ENCODE peak calls at places on chromosomes 6 and 20, in five cellular contexts. K is fibroblast of pulmonary artery, R is psoas muscle, Y is suprapubic skin, V is lower lobe of right lung. F is an unnamed sample.

GRCh38 chr6:132813173-132813856 is 1.1 kb upstream of the RPS12 start:
- DNase-seq in K (peak), R (peak), Y (no peak), V (peak), F (no peak)

GRCh38 chr6:34072727-34073126 is 73.2 kb downstream of the GRM4 start:
- DNase-seq in Y (no peak), K (no peak), R (no peak), V (no peak), F (no peak)

GRCh38 chr20:25316506-25317190 is 68.8 kb downstream of the PYGB start:
- DNase-seq in Y (no peak), R (no peak), V (peak), K (no peak), F (peak)

GRCh38 chr6:43263314-43264178 is 20.3 kb downstream of the TTBK1 start:
- DNase-seq in K (peak), V (peak), Y (no peak), R (peak), F (no peak)

GRCh38 chr20:8675896-8676295 is 393.0 kb upstream of the PLCB4 start:
- DNase-seq in K (no peak), Y (no peak), R (no peak), V (no peak), F (no peak)

GRCh38 chr6:156662025-156662445 is 115.1 kb upstream of the ARID1B start:
- DNase-seq in R (peak), V (no peak), K (no peak), Y (no peak), F (no peak)

GRCh38 chr20:64236137-64237088 is 19.1 kb upstream of the PCMTD2 start:
- DNase-seq in R (no peak), V (peak), Y (no peak), K (no peak), F (peak)

GRCh38 chr20:41005361-41005729 is 23.3 kb upstream of the TOP1 start:
- DNase-seq in Y (peak), K (peak), V (peak), R (peak), F (no peak)

GRCh38 chr6:75204222-75204958 is 1.5 kb downstream of the COL12A1 start:
- DNase-seq in R (peak), Y (peak), V (peak), K (peak), F (no peak)

GRCh38 chr6:118660218-118660569 is 8.8 kb upstream of the CEP85L start:
- DNase-seq in R (no peak), K (peak), V (no peak), Y (no peak), F (no peak)

GRCh38 chr6:148535976-148536375 is 193.3 kb downstream of the SASH1 start:
- DNase-seq in V (no peak), R (no peak), Y (no peak), K (no peak), F (no peak)

GRCh38 chr6:44855562-44856494 is 468.3 kb downstream of the CDC5L start:
- DNase-seq in V (no peak), K (peak), R (no peak), Y (no peak), F (no peak)

DNA sequence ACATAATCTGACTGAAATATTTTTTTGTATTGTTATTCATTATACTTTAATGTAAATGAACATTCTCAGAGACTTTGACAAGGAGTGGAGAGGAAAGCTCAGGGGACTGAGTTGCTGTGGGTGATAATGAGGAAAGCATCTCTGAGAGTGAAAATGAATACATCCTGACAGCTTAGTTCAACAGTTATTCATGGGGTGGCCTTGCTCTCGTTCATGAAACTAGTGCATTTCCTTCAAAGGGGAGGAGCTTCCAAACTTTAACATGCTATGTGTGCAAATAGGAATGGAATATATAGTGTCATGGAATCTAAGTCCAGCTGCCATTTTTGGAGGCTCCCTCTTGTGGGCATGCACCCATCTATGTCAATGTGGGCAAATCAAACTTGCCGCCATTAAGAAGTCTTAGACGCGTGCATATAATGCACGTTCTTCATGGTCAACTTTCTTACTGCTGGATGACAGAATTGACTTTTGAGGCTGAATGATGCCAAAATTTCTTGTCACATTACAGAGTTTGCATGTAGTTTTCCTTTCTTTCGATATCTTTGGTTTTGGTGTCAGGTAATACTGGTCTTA is 124.3 kb upstream of the TMEM170B start:
- DNase-seq in Y (no peak), V (no peak), R (no peak), K (no peak), F (no peak)
- TF ChIP-seq CTCF in Y (no peak), V (peak), R (no peak), K (no peak), F (peak)

GRCh38 chr6:170165085-170165484 is 125.8 kb downstream of the DLL1 start:
- DNase-seq in V (peak), K (no peak), Y (peak), R (peak), F (peak)
- TF ChIP-seq CTCF in V (no peak), K (no peak), Y (no peak), R (no peak), F (no peak)

DNA sequence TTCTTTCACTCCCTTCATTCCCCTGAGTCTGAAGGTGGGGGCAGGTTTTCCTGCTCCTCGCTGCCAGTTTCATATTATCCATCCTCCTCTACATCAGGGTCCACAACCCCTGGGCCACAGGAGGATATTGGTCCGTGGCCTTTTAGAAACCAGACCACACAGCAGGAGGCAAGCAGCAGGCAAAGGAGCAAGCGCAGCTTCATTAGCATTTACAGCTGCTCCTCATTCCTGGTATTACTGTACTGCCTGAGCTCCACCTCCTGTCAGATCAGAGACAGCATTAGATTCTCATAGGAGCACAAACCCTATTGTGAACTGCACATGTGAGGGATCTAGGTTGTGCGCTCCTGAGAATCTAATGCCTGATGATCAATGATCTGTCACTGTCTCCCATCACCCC is 380.3 kb downstream of the ARHGAP18 start:
- DNase-seq in K (no peak), Y (no peak), V (no peak), R (no peak), F (no peak)
- TF ChIP-seq CTCF in K (no peak), Y (no peak), V (no peak), R (no peak), F (no peak)

GRCh38 chr20:13262302-13262650 is 41.2 kb downstream of the ISM1 start:
- DNase-seq in R (no peak), V (no peak), Y (no peak), K (no peak), F (no peak)
- TF ChIP-seq CTCF in R (no peak), V (no peak), Y (no peak), K (no peak), F (peak)

GRCh38 chr6:97497713-97498331 is 214.8 kb upstream of the MMS22L start:
- DNase-seq in K (peak), V (peak), R (peak), Y (peak), F (peak)

DNA sequence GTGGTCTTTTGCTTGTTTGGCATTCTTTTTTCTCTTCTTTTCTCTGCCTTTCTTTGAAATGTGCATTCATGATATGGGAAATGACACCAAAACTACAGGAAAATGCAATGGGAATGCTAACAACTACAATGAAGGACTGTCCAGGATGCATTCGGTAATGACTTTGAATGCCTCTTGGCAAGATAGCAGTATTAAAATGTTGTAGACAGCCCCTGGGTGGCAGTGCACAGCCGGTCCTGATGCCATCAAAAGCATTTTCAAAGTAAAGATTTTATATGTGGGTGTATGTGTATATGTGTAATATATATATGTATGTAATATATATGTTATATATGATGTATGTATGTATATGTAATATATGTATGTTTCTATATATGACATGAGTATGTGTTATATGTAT is 218.9 kb upstream of the MMS22L start:
- DNase-seq in Y (no peak), K (no peak), V (no peak), R (no peak), F (no peak)
- TF ChIP-seq CTCF in Y (no peak), K (no peak), V (no peak), R (no peak), F (peak)

GRCh38 chr6:163579880-163580295 is 165.4 kb downstream of the QKI start:
- DNase-seq in R (no peak), V (no peak), Y (no peak), K (no peak), F (no peak)
- TF ChIP-seq CTCF in R (peak), V (no peak), Y (no peak), K (no peak), F (no peak)

DNA sequence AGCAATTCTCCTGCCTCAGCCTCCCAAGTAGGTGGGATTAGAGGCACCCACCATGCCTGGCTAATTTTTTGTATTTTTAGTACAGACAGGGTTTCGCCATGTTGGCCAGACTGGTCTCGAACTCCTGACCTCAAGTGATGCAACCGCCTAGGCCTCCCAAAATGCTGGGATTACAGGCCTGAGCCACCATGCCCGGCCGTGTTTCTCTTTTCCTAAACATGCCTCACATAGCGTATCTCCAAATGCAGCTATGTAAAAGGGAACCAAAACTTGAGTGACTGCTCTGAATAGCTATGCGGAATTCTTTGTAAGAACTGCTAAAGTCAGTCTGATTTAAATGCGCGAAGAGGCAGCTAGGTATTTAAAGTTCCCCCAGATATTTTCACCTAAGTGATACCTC is 20.5 kb downstream of the BPIFA2 start:
- DNase-seq in V (no peak), R (no peak), K (no peak), Y (no peak), F (no peak)
- TF ChIP-seq CTCF in V (no peak), R (no peak), K (no peak), Y (no peak), F (no peak)

DNA sequence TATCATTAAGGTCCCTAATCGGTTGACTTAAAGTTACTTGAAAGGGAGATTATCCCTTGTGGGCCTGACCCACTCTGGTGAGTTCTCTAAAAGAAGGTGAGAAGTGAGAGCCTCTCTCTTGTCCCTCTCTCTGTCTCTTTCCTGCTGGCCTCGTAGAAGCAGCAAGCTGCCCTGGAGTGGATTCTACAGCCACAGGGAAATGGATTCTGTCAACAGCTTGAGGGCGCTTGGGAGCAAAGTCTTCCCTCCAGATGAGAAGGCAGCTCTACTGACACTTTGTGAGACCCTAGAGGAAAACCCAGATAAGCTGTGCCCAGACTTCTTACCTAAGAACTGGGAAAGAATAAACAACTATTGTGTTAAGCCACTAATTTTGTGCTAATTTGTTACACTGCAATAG is 40.0 kb downstream of the ANKRD60 start:
- DNase-seq in K (no peak), R (no peak), V (no peak), Y (no peak), F (no peak)
- TF ChIP-seq CTCF in K (no peak), R (no peak), V (no peak), Y (no peak), F (peak)

GRCh38 chr6:46421939-46422338 is 69.3 kb downstream of the RCAN2 start:
- DNase-seq in Y (no peak), R (no peak), V (no peak), K (no peak), F (no peak)

GRCh38 chr6:46422619-46423018 is 68.6 kb downstream of the RCAN2 start:
- DNase-seq in R (no peak), V (no peak), Y (no peak), K (no peak), F (no peak)

GRCh38 chr6:46419576-46420002 is 71.7 kb downstream of the RCAN2 start:
- DNase-seq in Y (no peak), R (no peak), V (no peak), K (peak), F (no peak)

GRCh38 chr6:46421239-46421638 is 70.0 kb downstream of the RCAN2 start:
- DNase-seq in Y (no peak), V (no peak), R (no peak), K (peak), F (no peak)
- TF ChIP-seq CTCF in Y (no peak), V (no peak), R (no peak), K (no peak), F (peak)

GRCh38 chr20:33526769-33527168 is 36.9 kb downstream of the CBFA2T2 start:
- DNase-seq in R (no peak), K (no peak), V (no peak), Y (no peak), F (no peak)

GRCh38 chr20:33532753-33533459 is 43.0 kb downstream of the CBFA2T2 start:
- DNase-seq in R (no peak), K (peak), V (no peak), Y (no peak), F (no peak)

GRCh38 chr20:33531047-33531877 is 41.4 kb downstream of the CBFA2T2 start:
- DNase-seq in R (no peak), Y (no peak), V (no peak), K (peak), F (no peak)
- TF ChIP-seq CTCF in R (no peak), Y (no peak), V (no peak), K (no peak), F (no peak)

F was measured in chondrocyte.